ENCODE peak calls at places on chromosomes 12 and 14, in eight cellular contexts. X, K, N, P, M, F, Q and A are unnamed samples.

GRCh38 chr12:12474931-12475485 is 87.7 kb downstream of the DUSP16 start:
- DNase-seq in F (no peak), X (no peak), P (peak; percentile 13), K (no peak), Q (no peak), N (no peak), M (peak; percentile 19), A (peak; percentile 38)

GRCh38 chr12:124059752-124060151 is 86.7 kb downstream of the ZNF664 start:
- DNase-seq in P (no peak), Q (no peak), F (no peak), K (no peak), X (no peak), N (no peak), M (no peak), A (no peak)

GRCh38 chr14:92513966-92514843 is 624 bp downstream of the RIN3 start:
- DNase-seq in K (no peak), F (no peak), P (no peak), Q (peak; percentile 64), M (peak; percentile 28), N (no peak), X (no peak), A (peak; percentile 32)

GRCh38 chr12:94080684-94081009 is 67.7 kb upstream of the PLXNC1 start:
- DNase-seq in Q (no peak), M (no peak), N (no peak), P (no peak), F (no peak), K (no peak), X (no peak), A (no peak)

GRCh38 chr12:109462868-109463692 is 14.0 kb downstream of the KCTD10 start:
- DNase-seq in P (peak; percentile 94), M (peak; percentile 99), Q (peak; percentile 93), N (peak; percentile 96), X (peak; percentile 93), K (peak; percentile 81), F (peak; percentile 80), A (peak; percentile 97)

GRCh38 chr12:80353254-80353653 is 90.8 kb upstream of the PTPRQ start:
- DNase-seq in M (peak; percentile 50), Q (no peak), P (peak; percentile 59), K (no peak), F (no peak), N (no peak), X (no peak), A (peak; percentile 6)

GRCh38 chr14:102775855-102776760 is 1.1 kb upstream of the TRAF3 start:
- DNase-seq in M (peak; percentile 64), Q (peak; percentile 48), P (peak; percentile 76), K (no peak), F (no peak), N (no peak), X (peak; percentile 34), A (peak; percentile 78)

GRCh38 chr12:93790472-93791152 is 113.4 kb downstream of the CRADD start:
- DNase-seq in M (peak; percentile 87), K (no peak), Q (no peak), X (no peak), N (peak; percentile 72), P (peak; percentile 94), F (no peak), A (peak; percentile 88)

GRCh38 chr12:91743727-91744126 is 401.9 kb downstream of the BTG1 start:
- DNase-seq in N (peak; percentile 10), P (no peak), X (no peak), K (no peak), Q (no peak), M (no peak), F (no peak), A (no peak)

GRCh38 chr14:87115234-87115633 is 877.7 kb downstream of the GALC start:
- DNase-seq in X (no peak), N (no peak), F (no peak), K (no peak), P (no peak), Q (no peak), M (no peak), A (no peak)

GRCh38 chr14:53952533-53952932 is 4.1 kb downstream of the BMP4 start:
- DNase-seq in X (no peak), F (no peak), M (no peak), Q (no peak), K (no peak), P (no peak), N (no peak), A (no peak)

GRCh38 chr14:53953002-53953827 is 3.4 kb downstream of the BMP4 start:
- DNase-seq in N (peak; percentile 67), F (peak; percentile 78), X (peak; percentile 79), M (peak; percentile 91), Q (peak; percentile 91), K (peak; percentile 87), P (peak; percentile 49), A (peak; percentile 49)

GRCh38 chr14:53954551-53955233 is 1.9 kb downstream of the BMP4 start:
- DNase-seq in M (peak; percentile 11), K (peak; percentile 35), X (no peak), P (peak; percentile 10), F (no peak), N (no peak), Q (peak; percentile 57), A (peak; percentile 17)

GRCh38 chr14:53955234-53955556 is 1.4 kb downstream of the BMP4 start:
- DNase-seq in K (no peak), X (no peak), P (no peak), N (no peak), F (no peak), M (peak; percentile 7), Q (no peak), A (no peak)

DNA sequence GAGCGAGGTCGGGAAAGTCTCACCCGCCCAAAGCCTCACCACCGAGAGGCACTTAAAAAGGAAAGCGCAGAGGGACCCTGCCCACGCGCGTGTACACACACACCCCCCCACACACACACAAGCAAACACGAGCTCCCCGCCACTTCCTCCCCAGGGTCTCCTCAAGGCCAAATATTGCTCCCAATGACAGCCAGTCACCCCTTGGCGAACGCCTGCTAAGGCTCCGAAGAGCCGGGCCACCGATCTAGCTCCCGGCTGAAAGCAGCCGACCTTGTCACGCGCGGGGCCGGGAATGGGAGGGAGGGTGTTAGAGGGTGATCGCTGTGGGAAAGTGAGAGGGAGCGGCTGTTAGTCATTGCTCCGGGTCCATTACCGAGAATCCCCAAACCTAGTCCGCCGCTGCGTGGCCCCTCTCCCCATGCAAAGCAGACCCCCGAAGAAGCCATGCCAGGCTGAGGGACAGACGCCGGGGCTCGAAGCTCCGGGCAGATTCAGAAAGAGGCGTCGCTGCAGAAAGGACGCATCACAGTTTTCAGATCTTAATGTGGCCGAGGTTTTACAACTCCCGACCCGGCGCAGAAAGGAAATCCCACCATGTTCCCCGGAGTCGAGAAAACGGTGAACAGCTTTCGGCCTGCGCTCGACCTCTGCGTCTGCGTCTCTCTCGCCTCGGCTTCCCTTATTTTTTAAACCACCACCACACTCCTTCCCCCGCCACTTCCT is 2.6 kb downstream of the BMP4 start:
- DNase-seq in N (peak; percentile 27), P (peak; percentile 10), F (no peak), Q (peak; percentile 71), K (peak; percentile 49), M (peak; percentile 57), X (peak; percentile 39), A (peak; percentile 22)
- H3K4me3 ChIP-seq in N (peak overlapping the region; percentile 44), P (peak overlapping the region; percentile 55), F (peak overlapping the region; percentile 51), Q (peak overlapping the region; percentile 72), K (peak overlapping the region; percentile 61), M (peak overlapping the region; percentile 65), X (peak overlapping the region; percentile 42), A (peak overlapping the region; percentile 40)

GRCh38 chr12:9866786-9867379 is 2.3 kb downstream of the CLEC2B start:
- DNase-seq in K (no peak), Q (no peak), X (no peak), M (no peak), P (no peak), F (no peak), N (peak; percentile 26), A (no peak)

GRCh38 chr12:9869307-9870161 is at the start of gene CLEC2B:
- DNase-seq in P (peak; percentile 47), K (no peak), X (peak; percentile 36), M (peak; percentile 83), F (no peak), Q (no peak), N (peak; percentile 74), A (peak; percentile 97)

GRCh38 chr12:9868271-9868815 is 811 bp downstream of the CLEC2B start:
- DNase-seq in Q (no peak), M (no peak), K (no peak), N (peak; percentile 59), X (no peak), P (no peak), F (no peak), A (peak; percentile 39)

GRCh38 chr12:9868951-9869306 is 225 bp downstream of the CLEC2B start:
- DNase-seq in K (no peak), P (no peak), M (peak; percentile 14), F (no peak), X (no peak), N (no peak), Q (no peak), A (no peak)

DNA sequence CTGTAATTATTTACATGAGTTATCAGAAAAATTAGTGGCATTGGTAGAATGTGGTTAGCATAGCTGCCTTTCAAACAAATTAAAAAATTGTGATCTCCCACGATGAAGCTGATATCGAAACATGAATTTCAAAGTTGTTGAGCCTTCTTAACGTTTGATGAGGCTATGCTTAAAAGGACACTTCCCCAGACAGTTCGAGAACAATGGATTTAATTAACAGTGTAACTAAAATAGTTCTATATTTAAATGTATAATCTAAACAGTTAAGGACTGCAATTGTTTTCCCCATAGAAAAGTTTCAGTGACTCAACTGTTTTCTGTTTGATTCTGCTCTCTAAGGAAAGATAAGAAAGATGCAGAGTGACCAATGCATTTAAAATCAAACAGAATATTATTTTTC is 1.6 kb downstream of the CLEC2B start:
- DNase-seq in K (no peak), P (no peak), N (peak; percentile 25), F (no peak), X (no peak), M (no peak), Q (no peak), A (peak; percentile 14)
- H3K4me3 ChIP-seq in K (peak overlapping the region; percentile 22), P (no peak overlapping the region), N (peak overlapping the region; percentile 53), F (peak overlapping the region; percentile 48), X (peak overlapping the region; percentile 42), M (no peak overlapping the region), Q (no peak overlapping the region), A (peak overlapping the region; percentile 65)

GRCh38 chr14:73763396-73763795 is 49.2 kb upstream of the PNMA1 start:
- DNase-seq in P (no peak), Q (no peak), F (no peak), M (no peak), N (no peak), K (no peak), X (no peak), A (no peak)
- H3K4me3 ChIP-seq in P (no peak overlapping the region), Q (no peak overlapping the region), F (no peak overlapping the region), M (no peak overlapping the region), N (no peak overlapping the region), K (no peak overlapping the region), X (no peak overlapping the region), A (no peak overlapping the region)

GRCh38 chr12:26880625-26881024 is 47.6 kb upstream of the ITPR2 start:
- DNase-seq in N (no peak), X (no peak), Q (no peak), M (no peak), K (no peak), P (no peak), F (no peak), A (no peak)

GRCh38 chr12:26874501-26875296 is 41.7 kb upstream of the ITPR2 start:
- DNase-seq in Q (no peak), P (no peak), N (no peak), K (no peak), F (no peak), M (no peak), X (no peak), A (no peak)

DNA sequence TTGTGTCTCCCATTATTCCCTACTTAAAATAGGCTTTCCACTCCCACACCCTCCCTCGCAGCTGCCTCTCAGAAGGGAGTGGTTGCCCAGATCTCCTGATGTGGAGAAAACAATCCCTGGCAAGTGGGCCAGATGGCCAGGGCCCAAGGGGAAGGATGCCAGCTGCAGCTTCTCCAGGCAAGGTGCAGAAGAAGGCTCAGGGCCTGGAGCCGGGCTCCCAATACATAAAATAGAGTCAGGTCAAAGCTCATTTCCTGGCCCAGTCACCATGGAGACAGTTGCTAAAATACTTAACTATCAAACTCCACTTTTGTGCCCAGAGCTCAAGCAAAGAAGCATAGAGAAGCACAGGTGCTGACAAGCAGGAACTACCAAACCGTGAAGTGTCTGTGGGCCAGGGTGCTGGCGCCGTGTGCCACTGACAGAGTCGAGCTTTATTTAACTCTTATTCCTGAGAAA is 45.7 kb upstream of the ITPR2 start:
- DNase-seq in K (peak; percentile 56), M (peak; percentile 24), F (peak; percentile 51), X (peak; percentile 90), Q (peak; percentile 49), P (no peak), N (no peak), A (no peak)
- H3K4me3 ChIP-seq in K (no peak overlapping the region), M (no peak overlapping the region), F (no peak overlapping the region), X (no peak overlapping the region), Q (no peak overlapping the region), P (no peak overlapping the region), N (no peak overlapping the region), A (no peak overlapping the region)